ENCODE peak calls at places on chromosomes 1 and 21, in six cellular contexts. O, V, R, P, K and U are unnamed samples.

GRCh38 chr1:219324629-219325367 is 151.1 kb downstream of the LYPLAL1 start:
- DNase-seq in R (peak; percentile 94), V (no peak), P (no peak), K (peak; percentile 25), O (no peak), U (no peak)

GRCh38 chr1:219039018-219039740 is 134.5 kb upstream of the LYPLAL1 start:
- DNase-seq in R (no peak), O (no peak), V (no peak), P (no peak), K (no peak), U (no peak)

GRCh38 chr1:7299329-7299799 is 471.7 kb upstream of the VAMP3 start:
- DNase-seq in O (peak; percentile 38), R (peak; percentile 99), P (no peak), K (peak; percentile 37), V (no peak), U (peak; percentile 71)

GRCh38 chr1:221800831-221801610 is 59.1 kb upstream of the DUSP10 start:
- DNase-seq in P (no peak), O (no peak), V (no peak), K (no peak), R (no peak), U (no peak)

GRCh38 chr21:34788879-34789278 is 120.1 kb downstream of the CLIC6 start:
- DNase-seq in P (no peak), O (no peak), V (no peak), R (no peak), K (no peak), U (no peak)

GRCh38 chr1:205488074-205488723 is 16.3 kb upstream of the CDK18 start:
- DNase-seq in K (peak; percentile 73), R (peak; percentile 52), P (no peak), V (peak; percentile 65), O (no peak), U (peak; percentile 72)

GRCh38 chr1:183353597-183353996 is 64.6 kb downstream of the NMNAT2 start:
- DNase-seq in K (no peak), V (no peak), O (no peak), P (no peak), R (no peak), U (no peak)

GRCh38 chr1:178145605-178146004 is 51.7 kb downstream of the RASAL2 start:
- DNase-seq in V (no peak), K (no peak), O (no peak), P (no peak), R (no peak), U (no peak)

GRCh38 chr1:27704958-27705357 is 20.8 kb upstream of the FAM76A start:
- DNase-seq in K (no peak), P (no peak), V (no peak), R (no peak), O (no peak), U (no peak)

GRCh38 chr1:77509051-77509492 is 173.4 kb downstream of the ZZZ3 start:
- DNase-seq in O (no peak), P (no peak), K (no peak), V (no peak), R (no peak), U (peak; percentile 70)

GRCh38 chr1:100734716-100735115 is 15.2 kb downstream of the VCAM1 start:
- DNase-seq in O (no peak), K (no peak), P (no peak), V (no peak), R (peak; percentile 49), U (no peak)

GRCh38 chr1:4851666-4852065 is 197.3 kb downstream of the AJAP1 start:
- DNase-seq in V (no peak), R (no peak), K (no peak), O (no peak), P (no peak), U (no peak)

GRCh38 chr1:110421159-110421777 is 13.8 kb upstream of the LAMTOR5 start:
- DNase-seq in P (no peak), V (no peak), R (peak; percentile 46), O (no peak), K (no peak), U (no peak)

GRCh38 chr1:172343246-172344099 is 77.0 kb upstream of the C1orf105 start:
- DNase-seq in P (no peak), V (no peak), R (peak; percentile 93), O (no peak), K (no peak), U (no peak)

GRCh38 chr1:89686520-89686919 is 53.6 kb downstream of the LRRC8C start:
- DNase-seq in O (no peak), R (no peak), P (no peak), V (no peak), K (no peak), U (no peak)

GRCh38 chr21:31607791-31608190 is 51.7 kb upstream of the SOD1 start:
- DNase-seq in O (no peak), V (no peak), K (no peak), R (no peak), P (no peak), U (no peak)

GRCh38 chr1:208238710-208239517 is 5.3 kb downstream of the PLXNA2 start:
- DNase-seq in V (peak; percentile 49), R (peak; percentile 67), O (peak; percentile 40), K (peak; percentile 52), P (no peak), U (no peak)

GRCh38 chr1:201766117-201766863 is 62.7 kb upstream of the IPO9 start:
- DNase-seq in O (no peak), R (peak; percentile 96), K (no peak), V (no peak), P (no peak), U (no peak)

GRCh38 chr1:241714321-241715218 is 62.5 kb downstream of the WDR64 start:
- DNase-seq in R (no peak), P (no peak), V (no peak), O (no peak), K (no peak), U (no peak)

GRCh38 chr21:32516729-32517649 is 68.3 kb downstream of the TCP10L start:
- DNase-seq in K (no peak), O (no peak), P (no peak), V (no peak), R (peak; percentile 97), U (no peak)

GRCh38 chr1:234683856-234684632 is 74.1 kb upstream of the IRF2BP2 start:
- DNase-seq in P (no peak), R (peak; percentile 58), O (peak; percentile 71), K (peak; percentile 66), V (no peak), U (peak; percentile 24)

GRCh38 chr1:24117722-24118409 is 5.9 kb upstream of the MYOM3 start:
- DNase-seq in R (peak; percentile 48), K (peak; percentile 59), O (peak; percentile 77), P (no peak), V (no peak), U (no peak)

GRCh38 chr21:43810505-43811261 is 21.3 kb downstream of the RRP1 start:
- DNase-seq in P (peak; percentile 93), V (peak; percentile 98), O (peak; percentile 91), R (peak; percentile 57), K (peak; percentile 92), U (peak; percentile 68)

GRCh38 chr1:96240438-96240837 is 481.1 kb upstream of the PTBP2 start:
- DNase-seq in V (no peak), K (no peak), R (no peak), P (no peak), O (no peak), U (no peak)

GRCh38 chr1:96206451-96206850 is 515.1 kb upstream of the PTBP2 start:
- DNase-seq in P (no peak), V (no peak), O (no peak), K (no peak), R (no peak), U (peak; percentile 3)

GRCh38 chr1:235835226-235835625 is 31.5 kb downstream of the LYST start:
- DNase-seq in P (no peak), K (no peak), O (no peak), R (peak; percentile 24), V (no peak), U (peak; percentile 31)